ENCODE peak calls at places on chromosome X, in seven cellular contexts. X, T, P, L, O, Z and M are unnamed samples.
A peak's percentile ranks its signal among the peaks of the same experiment; 100 is the strongest.

GRCh38 chrX:49053223-49054072 is 5.4 kb upstream of the CCDC120 start:
- DNase-seq in X (peak; percentile 92), T (peak; percentile 79), P (peak; percentile 58), L (peak; percentile 66), O (no peak), Z (peak; percentile 92), M (no peak)

GRCh38 chrX:18879144-18879543 is 104.8 kb downstream of the PHKA2 start:
- DNase-seq in X (no peak), T (no peak), P (no peak), L (no peak), O (no peak), Z (no peak), M (no peak)

GRCh38 chrX:102712216-102712966 is at the start of gene GPRASP2:
- DNase-seq in X (peak; percentile 66), T (peak; percentile 58), P (peak; percentile 46), L (no peak), O (no peak), Z (peak; percentile 72), M (peak; percentile 24)

GRCh38 chrX:17706676-17707075 is 30.6 kb upstream of the SCML1 start:
- DNase-seq in X (no peak), T (no peak), P (peak; percentile 43), L (no peak), O (peak; percentile 86), Z (peak; percentile 61), M (peak; percentile 70)

GRCh38 chrX:104113237-104113965 is 1.1 kb downstream of the ZCCHC18 start:
- DNase-seq in X (peak; percentile 80), T (peak; percentile 75), P (peak; percentile 72), L (peak; percentile 70), O (no peak), Z (peak; percentile 67), M (peak; percentile 53)

GRCh38 chrX:17876135-17876534 is 15.0 kb upstream of the RAI2 start:
- DNase-seq in X (peak; percentile 15), T (no peak), P (peak; percentile 43), L (no peak), O (no peak), Z (no peak), M (no peak)

GRCh38 chrX:106952988-106953387 is 32.8 kb downstream of the CLDN2 start:
- DNase-seq in X (no peak), T (no peak), P (peak; percentile 49), L (peak; percentile 2), O (no peak), Z (peak; percentile 44), M (no peak)

GRCh38 chrX:155938132-155938531 is 57.0 kb downstream of the VAMP7 start:
- DNase-seq in X (no peak), T (no peak), P (no peak), L (peak; percentile 5), O (no peak), Z (no peak), M (no peak)

GRCh38 chrX:133609151-133609550 is 193.9 kb upstream of the GPC4 start:
- DNase-seq in X (no peak), T (no peak), P (no peak), L (no peak), O (no peak), Z (no peak), M (no peak)

GRCh38 chrX:107676559-107677378 is 48.5 kb downstream of the PRPS1 start:
- DNase-seq in X (no peak), T (no peak), P (peak; percentile 80), L (peak; percentile 54), O (peak; percentile 93), Z (no peak), M (peak; percentile 93)

GRCh38 chrX:20029728-20030127 is 38.9 kb upstream of the BCLAF3 start:
- DNase-seq in X (no peak), T (no peak), P (peak; percentile 88), L (no peak), O (peak; percentile 69), Z (no peak), M (no peak)

GRCh38 chrX:65706041-65706828 is 38.8 kb downstream of the MSN start:
- DNase-seq in X (no peak), T (no peak), P (peak; percentile 69), L (no peak), O (peak; percentile 63), Z (peak; percentile 86), M (peak; percentile 83)

GRCh38 chrX:30949554-30949953 is 60.5 kb upstream of the TAB3 start:
- DNase-seq in X (no peak), T (peak; percentile 30), P (no peak), L (no peak), O (no peak), Z (no peak), M (no peak)

GRCh38 chrX:133698298-133698697 is 283.0 kb upstream of the GPC4 start:
- DNase-seq in X (no peak), T (no peak), P (peak; percentile 60), L (no peak), O (peak; percentile 62), Z (no peak), M (no peak)

GRCh38 chrX:15350329-15350996 is 15.1 kb upstream of the PIGA start:
- DNase-seq in X (peak; percentile 75), T (peak; percentile 69), P (no peak), L (no peak), O (no peak), Z (no peak), M (no peak)

GRCh38 chrX:24301806-24302205 is 12.1 kb downstream of the SUPT20HL2 start:
- DNase-seq in X (no peak), T (no peak), P (no peak), L (no peak), O (no peak), Z (peak; percentile 83), M (no peak)

GRCh38 chrX:68413254-68413653 is 20.0 kb downstream of the OPHN1 start:
- DNase-seq in X (no peak), T (no peak), P (no peak), L (no peak), O (no peak), Z (no peak), M (no peak)

GRCh38 chrX:103658681-103659433 is 27.6 kb downstream of the MORF4L2 start:
- DNase-seq in X (no peak), T (no peak), P (peak; percentile 73), L (no peak), O (peak; percentile 82), Z (no peak), M (no peak)

GRCh38 chrX:120029354-120029753 is 48.1 kb downstream of the RHOXF2B start:
- DNase-seq in X (no peak), T (no peak), P (no peak), L (no peak), O (no peak), Z (no peak), M (no peak)

GRCh38 chrX:129998006-129998405 is 15.6 kb downstream of the BCORL1 start:
- DNase-seq in X (no peak), T (no peak), P (no peak), L (no peak), O (no peak), Z (no peak), M (no peak)

GRCh38 chrX:129997081-129997480 is 14.6 kb downstream of the BCORL1 start:
- DNase-seq in X (no peak), T (no peak), P (no peak), L (no peak), O (no peak), Z (no peak), M (no peak)

GRCh38 chrX:129992181-129992580 is 9.7 kb downstream of the BCORL1 start:
- DNase-seq in X (no peak), T (no peak), P (no peak), L (no peak), O (no peak), Z (no peak), M (no peak)

GRCh38 chrX:130001893-130002292 is 19.5 kb downstream of the BCORL1 start:
- DNase-seq in X (no peak), T (no peak), P (no peak), L (no peak), O (no peak), Z (no peak), M (no peak)

GRCh38 chrX:129996120-129996519 is 13.7 kb downstream of the BCORL1 start:
- DNase-seq in X (no peak), T (no peak), P (peak; percentile 61), L (no peak), O (no peak), Z (peak; percentile 57), M (peak; percentile 13)
- H3K79me2 ChIP-seq in X (peaks cover 43% of the 10 kb centered on the region), T (no peaks in the 10 kb centered on the region), P (no peaks in the 10 kb centered on the region), L (no peaks in the 10 kb centered on the region), O (no peaks in the 10 kb centered on the region), Z (no peaks in the 10 kb centered on the region), M (no peaks in the 10 kb centered on the region)

GRCh38 chrX:21946925-21947641 is 6.6 kb downstream of the SMS start:
- DNase-seq in X (peak; percentile 78), T (peak; percentile 40), P (peak; percentile 25), L (no peak), O (no peak), Z (peak; percentile 77), M (peak; percentile 50)

GRCh38 chrX:21943460-21944135 is 3.1 kb downstream of the SMS start:
- DNase-seq in X (no peak), T (peak; percentile 10), P (peak; percentile 83), L (no peak), O (peak; percentile 43), Z (peak; percentile 91), M (peak; percentile 85)

GRCh38 chrX:21947671-21948070 is 7.2 kb downstream of the SMS start:
- DNase-seq in X (no peak), T (peak; percentile 1), P (no peak), L (no peak), O (no peak), Z (no peak), M (no peak)

GRCh38 chrX:21940356-21940829 is at the start of gene SMS:
- DNase-seq in X (peak; percentile 60), T (peak; percentile 67), P (peak; percentile 81), L (peak; percentile 61), O (peak; percentile 59), Z (peak; percentile 94), M (peak; percentile 78)

GRCh38 chrX:21944136-21944615 is 3.7 kb downstream of the SMS start:
- DNase-seq in X (peak; percentile 17), T (peak; percentile 52), P (no peak), L (no peak), O (no peak), Z (no peak), M (no peak)
- H3K79me2 ChIP-seq in X (peaks cover 76% of the 10 kb centered on the region), T (peaks cover 59% of the 10 kb centered on the region), P (peaks cover 81% of the 10 kb centered on the region), L (peaks cover 53% of the 10 kb centered on the region), O (peaks cover 80% of the 10 kb centered on the region), Z (peaks cover 61% of the 10 kb centered on the region), M (peaks cover 79% of the 10 kb centered on the region)

DNA sequence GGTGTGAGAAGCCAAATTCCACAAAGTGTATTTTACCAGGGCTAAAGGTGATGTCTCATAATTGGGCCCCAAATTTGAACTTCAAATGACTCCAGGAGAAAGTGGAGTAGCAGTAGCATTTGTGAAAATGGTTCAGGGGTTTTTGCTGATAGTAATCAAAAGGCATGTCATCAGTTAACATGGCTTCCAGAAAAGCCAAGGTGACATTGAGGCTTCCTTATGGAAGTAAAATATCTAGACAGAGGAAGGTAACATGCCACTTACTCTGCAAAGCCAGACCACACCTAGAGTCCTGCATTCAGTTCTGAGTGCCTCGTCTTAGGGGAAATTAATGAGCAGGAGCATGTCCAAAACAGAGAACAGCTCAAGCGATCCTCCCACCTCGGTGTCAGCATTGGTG is 2.2 kb upstream of the RPL36A start:
- DNase-seq in X (no peak), T (no peak), P (no peak), L (no peak), O (no peak), Z (peak; percentile 53), M (no peak)
- H3K79me2 ChIP-seq in X (peaks cover 28% of the 10 kb centered on the region), T (no peaks in the 10 kb centered on the region), P (peaks cover 28% of the 10 kb centered on the region), L (peaks cover 60% of the 10 kb centered on the region), O (peaks cover 28% of the 10 kb centered on the region), Z (peaks cover 17% of the 10 kb centered on the region), M (peaks cover 25% of the 10 kb centered on the region)

DNA sequence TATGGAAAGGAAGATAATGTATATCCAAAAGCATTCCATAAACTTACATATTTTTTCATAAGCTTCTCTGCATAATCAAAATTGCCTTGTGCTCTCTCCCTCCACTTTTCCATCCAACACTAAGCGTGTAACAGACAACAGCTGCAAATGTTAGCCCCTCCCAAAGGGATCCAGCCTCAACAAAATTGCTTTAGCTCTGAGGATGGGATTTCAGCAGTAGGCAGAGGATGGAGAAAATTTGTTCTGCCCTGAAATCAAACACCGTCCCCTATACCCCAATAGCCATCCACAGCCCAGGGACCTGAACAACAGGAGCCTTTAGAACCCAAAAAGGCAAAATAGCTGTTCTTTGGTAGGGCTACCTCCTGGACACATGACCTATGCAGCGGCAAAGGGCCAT is 28.8 kb upstream of the FGF13 start:
- DNase-seq in X (no peak), T (no peak), P (no peak), L (no peak), O (no peak), Z (no peak), M (no peak)
- H3K79me2 ChIP-seq in X (no peaks in the 10 kb centered on the region), T (no peaks in the 10 kb centered on the region), P (no peaks in the 10 kb centered on the region), L (no peaks in the 10 kb centered on the region), O (no peaks in the 10 kb centered on the region), Z (no peaks in the 10 kb centered on the region), M (no peaks in the 10 kb centered on the region)